ENCODE peak calls at places on chromosomes 12 and 14, in seven cellular contexts. One of them, this sample, is unnamed.

GRCh38 chr14:92473261-92473946 is 40.2 kb upstream of the RIN3 start:
- DNase-seq in fibroblast of the aortic adventitia: peak
- DNase-seq in MCF 10A: peak
- DNase-seq in endothelial cell: no peak
- DNase-seq in ovary: no peak
- DNase-seq in epithelial cell of esophagus: peak
- DNase-seq in HFFc6: peak
- DNase-seq in this sample: no peak

GRCh38 chr12:78120866-78121590 is 290.3 kb downstream of the NAV3 start:
- DNase-seq in fibroblast of the aortic adventitia: peak
- DNase-seq in MCF 10A: peak
- DNase-seq in endothelial cell: no peak
- DNase-seq in ovary: no peak
- DNase-seq in epithelial cell of esophagus: peak
- DNase-seq in HFFc6: no peak
- DNase-seq in this sample: no peak

GRCh38 chr14:50045039-50045711 is 71.2 kb downstream of the VCPKMT start:
- DNase-seq in fibroblast of the aortic adventitia: peak
- DNase-seq in MCF 10A: peak
- DNase-seq in endothelial cell: no peak
- DNase-seq in ovary: peak
- DNase-seq in epithelial cell of esophagus: peak
- DNase-seq in HFFc6: peak
- DNase-seq in this sample: peak

GRCh38 chr12:16606936-16607335 is 974 bp upstream of the LMO3 start:
- DNase-seq in fibroblast of the aortic adventitia: no peak
- DNase-seq in MCF 10A: no peak
- DNase-seq in endothelial cell: no peak
- DNase-seq in ovary: no peak
- DNase-seq in epithelial cell of esophagus: no peak
- DNase-seq in HFFc6: no peak
- DNase-seq in this sample: no peak

GRCh38 chr14:72663956-72664650 is 229.8 kb downstream of the DPF3 start:
- DNase-seq in fibroblast of the aortic adventitia: peak
- DNase-seq in MCF 10A: no peak
- DNase-seq in endothelial cell: no peak
- DNase-seq in ovary: no peak
- DNase-seq in epithelial cell of esophagus: no peak
- DNase-seq in HFFc6: no peak
- DNase-seq in this sample: no peak

GRCh38 chr12:109160433-109160832 is 44.0 kb downstream of the ACACB start:
- DNase-seq in fibroblast of the aortic adventitia: no peak
- DNase-seq in MCF 10A: no peak
- DNase-seq in endothelial cell: no peak
- DNase-seq in ovary: no peak
- DNase-seq in epithelial cell of esophagus: no peak
- DNase-seq in HFFc6: no peak
- DNase-seq in this sample: no peak

GRCh38 chr12:93419388-93420034 is 22.2 kb downstream of the UBE2N start:
- DNase-seq in fibroblast of the aortic adventitia: peak
- DNase-seq in MCF 10A: peak
- DNase-seq in endothelial cell: no peak
- DNase-seq in ovary: no peak
- DNase-seq in epithelial cell of esophagus: peak
- DNase-seq in HFFc6: peak
- DNase-seq in this sample: no peak

GRCh38 chr12:14975451-14975850 is 2.6 kb downstream of the PDE6H start:
- DNase-seq in fibroblast of the aortic adventitia: no peak
- DNase-seq in MCF 10A: no peak
- DNase-seq in endothelial cell: no peak
- DNase-seq in ovary: no peak
- DNase-seq in epithelial cell of esophagus: no peak
- DNase-seq in HFFc6: no peak
- DNase-seq in this sample: no peak

GRCh38 chr14:92625213-92625612 is 111.6 kb downstream of the RIN3 start:
- DNase-seq in fibroblast of the aortic adventitia: peak
- DNase-seq in MCF 10A: peak
- DNase-seq in endothelial cell: no peak
- DNase-seq in ovary: no peak
- DNase-seq in epithelial cell of esophagus: peak
- DNase-seq in HFFc6: peak
- DNase-seq in this sample: no peak

GRCh38 chr12:49055978-49056754 is 4.4 kb downstream of the KMT2D start:
- DNase-seq in fibroblast of the aortic adventitia: peak
- DNase-seq in MCF 10A: peak
- DNase-seq in endothelial cell: peak
- DNase-seq in ovary: no peak
- DNase-seq in epithelial cell of esophagus: peak
- DNase-seq in HFFc6: peak
- DNase-seq in this sample: peak

GRCh38 chr12:24494401-24494800 is 454.5 kb downstream of the BCAT1 start:
- DNase-seq in fibroblast of the aortic adventitia: no peak
- DNase-seq in MCF 10A: no peak
- DNase-seq in endothelial cell: no peak
- DNase-seq in ovary: no peak
- DNase-seq in epithelial cell of esophagus: no peak
- DNase-seq in HFFc6: no peak
- DNase-seq in this sample: no peak

GRCh38 chr12:132429932-132430643 is 59.9 kb upstream of the FBRSL1 start:
- DNase-seq in fibroblast of the aortic adventitia: no peak
- DNase-seq in MCF 10A: peak
- DNase-seq in endothelial cell: no peak
- DNase-seq in ovary: no peak
- DNase-seq in epithelial cell of esophagus: peak
- DNase-seq in HFFc6: no peak
- DNase-seq in this sample: peak

GRCh38 chr14:104444159-104445030 is 135.2 kb upstream of the C14orf180 start:
- DNase-seq in fibroblast of the aortic adventitia: no peak
- DNase-seq in MCF 10A: no peak
- DNase-seq in endothelial cell: no peak
- DNase-seq in ovary: no peak
- DNase-seq in epithelial cell of esophagus: no peak
- DNase-seq in HFFc6: no peak
- DNase-seq in this sample: no peak

GRCh38 chr14:100896369-100897060 is 7.0 kb downstream of the RTL1 start:
- DNase-seq in fibroblast of the aortic adventitia: no peak
- DNase-seq in MCF 10A: no peak
- DNase-seq in endothelial cell: no peak
- DNase-seq in ovary: no peak
- DNase-seq in epithelial cell of esophagus: no peak
- DNase-seq in HFFc6: no peak
- DNase-seq in this sample: no peak

GRCh38 chr12:3661028-3661427 is 91.9 kb downstream of the CRACR2A start:
- DNase-seq in fibroblast of the aortic adventitia: no peak
- DNase-seq in MCF 10A: peak
- DNase-seq in endothelial cell: no peak
- DNase-seq in ovary: no peak
- DNase-seq in epithelial cell of esophagus: no peak
- DNase-seq in HFFc6: no peak
- DNase-seq in this sample: no peak

GRCh38 chr12:3656946-3657622 is 95.8 kb downstream of the CRACR2A start:
- DNase-seq in fibroblast of the aortic adventitia: no peak
- DNase-seq in MCF 10A: no peak
- DNase-seq in endothelial cell: no peak
- DNase-seq in ovary: no peak
- DNase-seq in epithelial cell of esophagus: no peak
- DNase-seq in HFFc6: no peak
- DNase-seq in this sample: no peak

GRCh38 chr12:3658327-3659163 is 94.4 kb downstream of the CRACR2A start:
- DNase-seq in fibroblast of the aortic adventitia: peak
- DNase-seq in MCF 10A: peak
- DNase-seq in endothelial cell: peak
- DNase-seq in ovary: peak
- DNase-seq in epithelial cell of esophagus: peak
- DNase-seq in HFFc6: peak
- DNase-seq in this sample: peak

GRCh38 chr12:3651585-3652424 is 101.1 kb downstream of the CRACR2A start:
- DNase-seq in fibroblast of the aortic adventitia: peak
- DNase-seq in MCF 10A: no peak
- DNase-seq in endothelial cell: no peak
- DNase-seq in ovary: no peak
- DNase-seq in epithelial cell of esophagus: no peak
- DNase-seq in HFFc6: no peak
- DNase-seq in this sample: no peak

DNA sequence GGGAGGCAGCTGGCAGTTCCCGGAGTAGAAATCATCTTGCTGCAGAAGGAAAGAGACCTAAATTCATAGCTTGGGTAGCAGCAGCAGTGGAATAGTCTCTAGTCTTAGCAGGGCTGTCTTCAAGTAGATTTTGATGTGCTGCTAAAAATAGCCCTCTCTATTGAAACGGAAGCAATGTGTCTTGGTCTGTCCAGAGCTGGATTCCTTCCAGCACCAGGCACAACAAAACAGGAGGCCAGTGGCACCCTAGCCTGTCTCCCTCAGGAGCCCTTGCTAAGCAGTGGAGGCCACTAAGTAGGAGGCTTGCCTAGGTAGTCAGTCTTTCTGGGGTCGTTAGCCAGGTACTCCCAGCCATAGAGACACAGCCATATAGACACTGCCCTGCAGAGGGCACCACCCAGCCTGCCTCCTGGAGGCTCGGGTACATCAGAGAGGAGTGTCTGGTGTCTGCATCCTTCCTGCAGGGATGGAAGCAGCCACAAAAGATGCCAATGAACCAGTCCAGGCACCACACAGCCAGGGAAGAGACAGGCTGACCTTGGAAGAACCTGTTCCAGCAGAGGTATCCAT is 97.5 kb downstream of the CRACR2A start:
- DNase-seq in fibroblast of the aortic adventitia: peak
- DNase-seq in MCF 10A: peak
- DNase-seq in endothelial cell: peak
- DNase-seq in ovary: no peak
- DNase-seq in epithelial cell of esophagus: peak
- DNase-seq in HFFc6: no peak
- DNase-seq in this sample: peak
- TF ChIP-seq CTCF in fibroblast of the aortic adventitia: peak
- TF ChIP-seq CTCF in MCF 10A: no peak
- TF ChIP-seq CTCF in endothelial cell: no peak
- TF ChIP-seq CTCF in ovary: no peak
- TF ChIP-seq CTCF in epithelial cell of esophagus: peak
- TF ChIP-seq CTCF in HFFc6: peak
- TF ChIP-seq CTCF in this sample: peak

DNA sequence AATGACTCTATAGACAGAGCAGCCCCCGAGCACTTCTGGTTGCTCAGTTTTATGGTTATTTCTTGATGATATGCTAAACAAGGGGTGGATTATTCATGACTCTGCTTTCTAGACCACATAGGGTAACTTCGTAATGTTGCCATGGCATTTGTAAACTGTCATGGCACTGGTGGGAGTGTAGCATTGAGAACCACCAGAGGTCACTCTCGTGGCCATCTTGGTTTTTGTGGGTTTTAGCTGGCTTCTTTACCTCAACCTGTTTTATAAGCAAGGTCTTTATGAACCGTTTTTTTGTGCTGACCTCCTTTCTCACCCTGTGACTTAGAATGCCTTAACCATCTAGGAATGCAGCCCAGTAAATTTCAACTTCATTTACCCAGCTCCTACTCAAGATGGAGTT is 1036.2 kb upstream of the FLRT2 start:
- DNase-seq in fibroblast of the aortic adventitia: no peak
- DNase-seq in MCF 10A: no peak
- DNase-seq in endothelial cell: no peak
- DNase-seq in ovary: no peak
- DNase-seq in epithelial cell of esophagus: no peak
- DNase-seq in HFFc6: peak
- DNase-seq in this sample: no peak
- TF ChIP-seq CTCF in fibroblast of the aortic adventitia: no peak
- TF ChIP-seq CTCF in MCF 10A: no peak
- TF ChIP-seq CTCF in endothelial cell: no peak
- TF ChIP-seq CTCF in ovary: no peak
- TF ChIP-seq CTCF in epithelial cell of esophagus: no peak
- TF ChIP-seq CTCF in HFFc6: peak
- TF ChIP-seq CTCF in this sample: no peak

DNA sequence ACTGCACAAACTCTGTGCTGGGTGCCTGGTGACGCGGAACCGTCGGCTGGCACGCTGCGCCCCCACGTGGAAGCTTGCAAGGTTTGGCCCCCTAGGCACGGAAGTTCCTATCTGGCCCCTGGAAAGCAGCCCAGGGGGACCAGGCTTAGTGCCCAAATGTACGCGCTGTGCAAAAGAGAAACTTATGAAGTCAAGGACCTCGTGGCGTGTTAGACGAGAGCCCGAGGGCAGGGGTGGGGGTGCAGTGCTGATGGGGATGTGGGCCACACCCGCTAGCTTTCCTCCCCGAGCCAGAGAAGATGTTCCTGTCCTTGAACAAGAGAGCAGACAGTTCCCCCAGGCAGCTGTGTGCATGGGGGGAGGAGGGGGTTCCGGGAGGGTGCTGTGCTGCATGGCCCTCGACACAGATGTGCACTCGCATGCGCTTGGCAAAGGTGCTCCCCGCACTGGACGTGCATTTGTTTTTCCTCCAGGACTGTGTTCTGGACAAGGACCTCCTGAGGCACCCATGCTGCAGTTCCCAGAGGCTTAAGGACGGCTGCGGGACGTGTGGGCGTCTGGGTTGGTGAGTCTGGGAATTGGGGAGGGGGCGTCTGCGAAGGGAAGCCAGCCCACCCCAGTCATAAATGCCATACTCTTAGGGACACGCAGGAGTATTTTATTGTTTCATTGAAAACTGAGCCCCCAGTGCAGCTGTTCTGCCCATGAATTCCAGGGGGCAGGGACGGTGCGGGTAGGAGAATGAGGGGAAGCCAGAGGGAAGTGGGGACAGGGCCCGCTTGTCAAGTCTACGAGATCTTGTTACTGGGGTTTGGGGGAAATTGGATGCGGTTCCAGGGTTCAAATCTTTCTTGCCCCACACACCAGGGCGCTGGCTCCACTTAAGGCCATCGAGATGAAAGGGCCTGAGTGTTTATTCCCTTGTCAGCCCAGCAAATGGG is 80.0 kb downstream of the NTF3 start:
- DNase-seq in fibroblast of the aortic adventitia: peak
- DNase-seq in MCF 10A: no peak
- DNase-seq in endothelial cell: peak
- DNase-seq in ovary: peak
- DNase-seq in epithelial cell of esophagus: no peak
- DNase-seq in HFFc6: peak
- DNase-seq in this sample: peak
- TF ChIP-seq CTCF in fibroblast of the aortic adventitia: peak
- TF ChIP-seq CTCF in MCF 10A: no peak
- TF ChIP-seq CTCF in endothelial cell: peak
- TF ChIP-seq CTCF in ovary: peak
- TF ChIP-seq CTCF in epithelial cell of esophagus: peak
- TF ChIP-seq CTCF in HFFc6: peak
- TF ChIP-seq CTCF in this sample: peak

DNA sequence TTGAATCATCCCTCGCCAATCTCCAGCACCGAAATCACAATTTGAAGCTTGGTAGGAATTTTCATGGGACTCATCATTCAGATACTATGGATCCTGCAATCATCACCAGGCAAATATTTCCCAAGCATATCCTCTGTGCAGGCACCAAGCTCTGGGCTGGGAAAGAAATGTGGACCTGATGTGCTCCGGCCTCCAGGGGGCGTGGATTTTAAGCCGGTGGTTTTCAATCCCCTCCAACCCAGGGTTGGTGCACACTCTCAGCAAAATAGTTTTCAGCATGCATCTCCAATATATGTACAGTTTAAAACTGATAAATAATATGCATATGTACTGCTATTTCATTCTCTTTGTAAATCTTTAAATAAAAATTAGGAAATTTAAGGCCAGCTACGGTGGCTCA is 98.9 kb downstream of the RBM19 start:
- DNase-seq in fibroblast of the aortic adventitia: no peak
- DNase-seq in MCF 10A: no peak
- DNase-seq in endothelial cell: peak
- DNase-seq in ovary: no peak
- DNase-seq in epithelial cell of esophagus: peak
- DNase-seq in HFFc6: peak
- DNase-seq in this sample: no peak
- TF ChIP-seq CTCF in fibroblast of the aortic adventitia: peak
- TF ChIP-seq CTCF in MCF 10A: no peak
- TF ChIP-seq CTCF in endothelial cell: peak
- TF ChIP-seq CTCF in ovary: no peak
- TF ChIP-seq CTCF in epithelial cell of esophagus: peak
- TF ChIP-seq CTCF in HFFc6: peak
- TF ChIP-seq CTCF in this sample: no peak